ENCODE peak calls at places on chromosomes 13 and 19, in six cellular contexts. Q is GM10248, X is brain microvascular endothelial cell, R is left ventricle myocardium inferior, O is neural crest cell, M is body of pancreas. G is an unnamed sample.

GRCh38 chr13:46355088-46355468 is 32.0 kb downstream of the RUBCNL start:
- DNase-seq in Q (no peak), X (no peak), R (no peak), O (no peak), M (no peak), G (no peak)

GRCh38 chr13:29513002-29513980 is 82.2 kb downstream of the SLC7A1 start:
- DNase-seq in Q (no peak), X (no peak), R (no peak), O (no peak), M (no peak), G (no peak)

GRCh38 chr19:7905859-7906258 is 2.2 kb downstream of the MAP2K7 start:
- DNase-seq in Q (no peak), X (no peak), R (no peak), O (no peak), M (peak), G (no peak)

GRCh38 chr13:20191311-20191901 is 1.3 kb downstream of the GJB2 start:
- DNase-seq in Q (no peak), X (no peak), R (no peak), O (no peak), M (no peak), G (no peak)

GRCh38 chr13:101552797-101553196 is 100.3 kb downstream of the ITGBL1 start:
- DNase-seq in Q (no peak), X (peak), R (no peak), O (no peak), M (no peak), G (no peak)

GRCh38 chr19:49615861-49616260 is 24.1 kb downstream of the RRAS start:
- DNase-seq in Q (no peak), X (no peak), R (no peak), O (no peak), M (no peak), G (no peak)

GRCh38 chr19:6204212-6204611 is 68.7 kb downstream of the ACSBG2 start:
- DNase-seq in Q (no peak), X (no peak), R (no peak), O (no peak), M (no peak), G (no peak)

GRCh38 chr13:79155883-79156282 is 250.2 kb downstream of the RBM26 start:
- DNase-seq in Q (no peak), X (no peak), R (no peak), O (no peak), M (no peak), G (no peak)

GRCh38 chr19:16849168-16849567 is 20.0 kb downstream of the SIN3B start:
- DNase-seq in Q (no peak), X (no peak), R (no peak), O (no peak), M (no peak), G (no peak)

GRCh38 chr19:51014242-51014641 is 5.3 kb downstream of the KLK10 start:
- DNase-seq in Q (no peak), X (no peak), R (no peak), O (no peak), M (no peak), G (no peak)

GRCh38 chr19:10535613-10536012 is 8.1 kb upstream of the ATG4D start:
- DNase-seq in Q (no peak), X (no peak), R (no peak), O (no peak), M (no peak), G (no peak)

GRCh38 chr19:30154410-30154809 is 212.4 kb downstream of the URI1 start:
- DNase-seq in Q (no peak), X (no peak), R (no peak), O (no peak), M (no peak), G (no peak)

GRCh38 chr13:95601216-95601615 is 43.3 kb downstream of the DZIP1 start:
- DNase-seq in Q (no peak), X (no peak), R (no peak), O (no peak), M (no peak), G (no peak)

DNA sequence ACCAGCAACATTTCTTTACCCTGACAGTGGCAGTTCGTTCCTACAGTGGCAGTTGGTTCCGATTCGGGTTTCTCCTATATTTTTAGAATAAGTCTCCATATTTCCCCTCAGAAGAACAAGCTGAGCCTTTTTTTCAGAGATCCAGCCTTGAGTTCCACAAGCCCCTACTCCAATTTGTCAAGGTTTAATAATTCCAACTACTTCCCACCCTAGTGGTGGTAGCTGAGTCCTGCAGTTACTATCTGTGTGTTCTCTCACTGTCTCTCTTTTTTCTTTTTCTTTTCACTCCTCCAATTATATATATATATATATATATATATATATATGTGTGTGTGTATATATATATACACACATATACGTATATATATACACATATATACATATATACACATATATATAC is 1347.3 kb downstream of the PCDH9 start:
- DNase-seq in Q (no peak), X (no peak), R (no peak), O (no peak), M (no peak), G (no peak)
- TF ChIP-seq CTCF in Q (no peak), X (peak), R (peak), O (peak), M (no peak), G (no peak)

DNA sequence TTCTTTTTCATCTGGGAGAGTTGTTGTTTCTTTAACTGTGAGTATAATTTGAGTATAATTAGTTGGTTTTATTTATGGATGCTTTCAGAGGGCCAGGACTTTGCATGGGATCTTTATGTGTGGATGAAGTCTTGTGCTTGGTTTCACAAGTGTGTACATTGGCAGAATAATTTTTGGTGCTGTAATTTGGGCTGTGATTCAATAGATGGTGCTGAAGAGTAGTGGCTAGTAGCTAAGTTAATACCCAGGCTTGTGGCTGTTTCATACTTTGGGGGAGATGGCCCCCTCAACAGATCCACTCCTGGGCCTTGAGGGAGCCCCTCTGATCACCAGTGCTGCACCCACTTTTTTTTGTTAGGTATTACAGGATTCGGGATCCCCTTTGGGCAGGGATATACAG is 1142.4 kb downstream of the SLITRK1 start:
- DNase-seq in Q (no peak), X (peak), R (no peak), O (no peak), M (no peak), G (no peak)
- TF ChIP-seq CTCF in Q (no peak), X (peak), R (no peak), O (no peak), M (no peak), G (no peak)

GRCh38 chr19:35669566-35669965 is 3.2 kb downstream of the UPK1A start:
- DNase-seq in Q (no peak), X (no peak), R (no peak), O (no peak), M (no peak), G (no peak)

GRCh38 chr19:35673121-35673804 is 6.9 kb downstream of the UPK1A start:
- DNase-seq in Q (peak), X (peak), R (peak), O (peak), M (peak), G (peak)

GRCh38 chr19:35670686-35671085 is 4.4 kb downstream of the UPK1A start:
- DNase-seq in Q (no peak), X (no peak), R (no peak), O (no peak), M (no peak), G (no peak)

GRCh38 chr19:35671818-35672217 is 5.5 kb downstream of the UPK1A start:
- DNase-seq in Q (no peak), X (no peak), R (no peak), O (no peak), M (no peak), G (peak)

DNA sequence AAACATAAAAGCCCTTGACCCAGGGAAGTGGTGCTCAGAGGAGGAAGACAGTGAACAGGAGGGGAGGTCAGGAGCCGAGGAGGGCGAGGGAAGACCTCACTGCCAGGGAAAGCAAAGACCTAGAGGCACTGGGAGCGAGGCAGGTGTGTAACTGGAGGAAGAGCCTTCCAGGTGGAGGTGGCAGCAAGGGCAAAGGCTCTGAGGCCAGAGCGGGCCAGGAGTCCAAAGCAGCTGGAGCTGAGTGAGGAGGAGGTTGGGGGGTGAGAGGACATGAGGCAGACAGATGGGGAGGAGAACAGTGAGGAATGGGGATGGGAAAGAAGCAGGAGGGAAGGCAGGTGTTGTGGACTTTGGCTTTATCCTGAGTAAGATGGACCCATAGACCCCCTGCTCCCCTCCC is 3.7 kb downstream of the UPK1A start:
- DNase-seq in Q (no peak), X (no peak), R (no peak), O (no peak), M (no peak), G (no peak)
- TF ChIP-seq CTCF in Q (no peak), X (no peak), R (no peak), O (no peak), M (no peak), G (no peak)

GRCh38 chr13:27339299-27339698 is 68.7 kb downstream of the RASL11A start:
- DNase-seq in Q (peak), X (peak), R (no peak), O (peak), M (peak), G (peak)
- TF ChIP-seq CTCF in Q (peak), X (peak), R (peak), O (peak), M (peak), G (peak)

DNA sequence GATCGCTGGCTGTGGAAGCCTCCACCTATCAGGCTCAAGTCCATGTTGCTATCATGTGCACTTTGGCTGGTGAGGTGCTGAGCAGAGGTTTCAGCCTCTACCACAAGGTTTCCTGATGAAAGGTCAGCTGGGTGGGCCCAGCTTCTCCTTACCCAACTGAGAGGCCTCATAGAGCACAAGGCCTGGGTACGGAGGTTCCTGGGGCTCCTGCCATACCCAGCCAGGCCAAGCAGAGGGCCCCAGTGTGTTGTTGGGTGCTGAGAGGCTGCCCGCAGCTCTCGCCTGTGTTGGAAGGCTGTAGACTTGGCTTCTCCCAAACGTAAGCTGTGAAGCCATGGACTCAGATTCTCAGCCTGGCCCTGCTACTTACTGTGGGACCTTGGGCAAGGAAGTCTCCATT is 28.2 kb downstream of the ACTN4 start:
- DNase-seq in Q (no peak), X (no peak), R (no peak), O (no peak), M (no peak), G (no peak)
- TF ChIP-seq CTCF in Q (no peak), X (no peak), R (no peak), O (no peak), M (no peak), G (no peak)

GRCh38 chr13:68714292-68714691 is 1393.3 kb upstream of the ATXN8OS start:
- DNase-seq in Q (no peak), X (no peak), R (no peak), O (no peak), M (no peak), G (no peak)

GRCh38 chr13:68715651-68716050 is 1392.0 kb upstream of the ATXN8OS start:
- DNase-seq in Q (no peak), X (no peak), R (no peak), O (no peak), M (no peak), G (no peak)

GRCh38 chr13:68719815-68720214 is 1387.8 kb upstream of the ATXN8OS start:
- DNase-seq in Q (no peak), X (no peak), R (no peak), O (no peak), M (no peak), G (no peak)
- TF ChIP-seq CTCF in Q (no peak), X (no peak), R (no peak), O (no peak), M (no peak), G (no peak)